ENCODE peak calls at places on chromosomes 6 and 20, in nine cellular contexts. One of them, this sample, is unnamed.

GRCh38 chr6:29011276-29011734 is 6.2 kb upstream of the ZNF311 start:
- DNase-seq in GM12878: no peak
- DNase-seq in IMR-90: peak; percentile 51
- DNase-seq in heart left ventricle: peak; percentile 45
- DNase-seq in sigmoid colon: peak; percentile 76
- DNase-seq in stomach: no peak
- DNase-seq in tibial nerve: no peak
- DNase-seq in A549: peak; percentile 35
- DNase-seq in ovary: peak; percentile 68
- DNase-seq in this sample: no peak

GRCh38 chr6:2020909-2021308 is 224.5 kb downstream of the GMDS start:
- DNase-seq in sigmoid colon: no peak
- DNase-seq in tibial nerve: no peak
- DNase-seq in GM12878: no peak
- DNase-seq in stomach: no peak
- DNase-seq in IMR-90: peak; percentile 58
- DNase-seq in ovary: no peak
- DNase-seq in heart left ventricle: no peak
- DNase-seq in A549: no peak
- DNase-seq in this sample: no peak

GRCh38 chr6:70325009-70325408 is 22.1 kb upstream of the COL9A1 start:
- DNase-seq in A549: no peak
- DNase-seq in stomach: no peak
- DNase-seq in IMR-90: no peak
- DNase-seq in sigmoid colon: no peak
- DNase-seq in tibial nerve: no peak
- DNase-seq in GM12878: no peak
- DNase-seq in heart left ventricle: no peak
- DNase-seq in ovary: no peak
- DNase-seq in this sample: no peak

GRCh38 chr6:166173292-166173951 is 5.8 kb upstream of the TBXT start:
- DNase-seq in GM12878: peak; percentile 68
- DNase-seq in tibial nerve: no peak
- DNase-seq in ovary: no peak
- DNase-seq in sigmoid colon: no peak
- DNase-seq in heart left ventricle: no peak
- DNase-seq in IMR-90: no peak
- DNase-seq in A549: no peak
- DNase-seq in stomach: peak; percentile 40
- DNase-seq in this sample: no peak

GRCh38 chr6:93278241-93278640 is 141.1 kb downstream of the EPHA7 start:
- DNase-seq in A549: no peak
- DNase-seq in stomach: no peak
- DNase-seq in tibial nerve: no peak
- DNase-seq in heart left ventricle: no peak
- DNase-seq in ovary: no peak
- DNase-seq in IMR-90: no peak
- DNase-seq in GM12878: no peak
- DNase-seq in sigmoid colon: no peak
- DNase-seq in this sample: no peak

GRCh38 chr6:54697423-54697822 is 149.1 kb upstream of the FAM83B start:
- DNase-seq in A549: peak; percentile 5
- DNase-seq in tibial nerve: no peak
- DNase-seq in ovary: no peak
- DNase-seq in heart left ventricle: no peak
- DNase-seq in IMR-90: peak; percentile 16
- DNase-seq in sigmoid colon: no peak
- DNase-seq in GM12878: no peak
- DNase-seq in stomach: no peak
- DNase-seq in this sample: no peak

GRCh38 chr6:7707787-7708186 is 18.1 kb upstream of the BMP6 start:
- DNase-seq in GM12878: no peak
- DNase-seq in IMR-90: peak; percentile 61
- DNase-seq in ovary: no peak
- DNase-seq in heart left ventricle: no peak
- DNase-seq in tibial nerve: no peak
- DNase-seq in sigmoid colon: no peak
- DNase-seq in stomach: no peak
- DNase-seq in A549: no peak
- DNase-seq in this sample: no peak

GRCh38 chr20:10434832-10435812 is at the start of gene SLX4IP:
- DNase-seq in A549: peak; percentile 99
- DNase-seq in GM12878: peak; percentile 88
- DNase-seq in heart left ventricle: peak; percentile 95
- DNase-seq in tibial nerve: peak; percentile 75
- DNase-seq in sigmoid colon: peak; percentile 96
- DNase-seq in IMR-90: peak; percentile 95
- DNase-seq in ovary: peak; percentile 90
- DNase-seq in stomach: peak; percentile 94
- DNase-seq in this sample: peak; percentile 43

GRCh38 chr6:125818225-125818657 is 27.5 kb downstream of the NCOA7 start:
- DNase-seq in heart left ventricle: no peak
- DNase-seq in IMR-90: peak; percentile 17
- DNase-seq in sigmoid colon: no peak
- DNase-seq in stomach: no peak
- DNase-seq in A549: no peak
- DNase-seq in tibial nerve: no peak
- DNase-seq in ovary: no peak
- DNase-seq in GM12878: no peak
- DNase-seq in this sample: no peak
- H3K4me3 ChIP-seq in heart left ventricle: no peak overlapping the region
- H3K4me3 ChIP-seq in IMR-90: no peak overlapping the region
- H3K4me3 ChIP-seq in sigmoid colon: no peak overlapping the region
- H3K4me3 ChIP-seq in stomach: peak overlapping the region; percentile 11
- H3K4me3 ChIP-seq in A549: no peak overlapping the region
- H3K4me3 ChIP-seq in tibial nerve: no peak overlapping the region
- H3K4me3 ChIP-seq in ovary: no peak overlapping the region
- H3K4me3 ChIP-seq in GM12878: peak overlapping the region; percentile 57
- H3K4me3 ChIP-seq in this sample: no peak overlapping the region

GRCh38 chr6:83463886-83464285 is 33.0 kb upstream of the ME1 start:
- DNase-seq in stomach: no peak
- DNase-seq in GM12878: no peak
- DNase-seq in heart left ventricle: no peak
- DNase-seq in sigmoid colon: no peak
- DNase-seq in A549: no peak
- DNase-seq in IMR-90: peak; percentile 48
- DNase-seq in ovary: no peak
- DNase-seq in tibial nerve: no peak
- DNase-seq in this sample: no peak
- TF ChIP-seq CTCF in stomach: no peak
- TF ChIP-seq CTCF in GM12878: no peak
- TF ChIP-seq CTCF in heart left ventricle: no peak
- TF ChIP-seq CTCF in sigmoid colon: no peak
- TF ChIP-seq CTCF in A549: no peak
- TF ChIP-seq CTCF in IMR-90: no peak
- TF ChIP-seq CTCF in ovary: no peak
- TF ChIP-seq CTCF in tibial nerve: no peak
- TF ChIP-seq CTCF in this sample: no peak

GRCh38 chr20:50728981-50729874 is 2.2 kb upstream of the PARD6B start:
- DNase-seq in ovary: no peak
- DNase-seq in A549: peak; percentile 55
- DNase-seq in heart left ventricle: no peak
- DNase-seq in GM12878: no peak
- DNase-seq in stomach: peak; percentile 75
- DNase-seq in tibial nerve: no peak
- DNase-seq in IMR-90: no peak
- DNase-seq in sigmoid colon: no peak
- DNase-seq in this sample: no peak
- TF ChIP-seq POLR2A in ovary: no peak
- TF ChIP-seq POLR2A in A549: no peak
- TF ChIP-seq POLR2A in heart left ventricle: no peak
- TF ChIP-seq POLR2A in GM12878: no peak
- TF ChIP-seq POLR2A in stomach: no peak
- TF ChIP-seq POLR2A in tibial nerve: no peak
- TF ChIP-seq POLR2A in IMR-90: no peak
- TF ChIP-seq POLR2A in sigmoid colon: no peak
- TF ChIP-seq POLR2A in this sample: no peak

GRCh38 chr6:129679758-129680157 is 30.2 kb downstream of the ARHGAP18 start:
- DNase-seq in GM12878: no peak
- DNase-seq in stomach: no peak
- DNase-seq in ovary: no peak
- DNase-seq in heart left ventricle: no peak
- DNase-seq in tibial nerve: no peak
- DNase-seq in IMR-90: no peak
- DNase-seq in A549: peak; percentile 42
- DNase-seq in sigmoid colon: no peak
- DNase-seq in this sample: no peak
- H3K4me3 ChIP-seq in GM12878: no peak overlapping the region
- H3K4me3 ChIP-seq in stomach: no peak overlapping the region
- H3K4me3 ChIP-seq in ovary: no peak overlapping the region
- H3K4me3 ChIP-seq in heart left ventricle: no peak overlapping the region
- H3K4me3 ChIP-seq in tibial nerve: no peak overlapping the region
- H3K4me3 ChIP-seq in IMR-90: no peak overlapping the region
- H3K4me3 ChIP-seq in A549: no peak overlapping the region
- H3K4me3 ChIP-seq in sigmoid colon: no peak overlapping the region
- H3K4me3 ChIP-seq in this sample: no peak overlapping the region

DNA sequence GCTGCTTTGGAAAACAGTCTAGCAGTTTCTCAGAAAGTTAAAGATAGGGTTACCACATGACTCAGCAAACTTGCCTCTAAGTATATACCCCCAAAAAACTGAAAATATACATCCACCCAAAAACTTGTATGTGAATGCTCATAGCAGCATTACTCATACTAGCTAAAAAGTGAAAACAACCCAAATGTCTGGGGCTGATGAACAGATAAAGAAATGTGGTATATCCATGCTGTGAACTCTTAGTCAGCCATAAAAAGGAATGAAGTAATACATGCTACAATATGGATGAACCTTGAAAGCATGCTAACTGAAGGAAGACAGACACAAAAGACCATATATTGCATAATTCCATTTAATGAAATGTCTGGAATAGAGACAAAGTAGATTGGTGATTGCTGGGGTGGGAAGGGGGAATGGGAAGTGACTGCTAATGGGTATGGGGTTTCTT is 79.9 kb upstream of the GLP1R start:
- DNase-seq in A549: no peak
- DNase-seq in ovary: no peak
- DNase-seq in IMR-90: no peak
- DNase-seq in sigmoid colon: no peak
- DNase-seq in stomach: no peak
- DNase-seq in tibial nerve: no peak
- DNase-seq in heart left ventricle: no peak
- DNase-seq in GM12878: no peak
- DNase-seq in this sample: no peak
- TF ChIP-seq CTCF in A549: no peak
- TF ChIP-seq CTCF in ovary: no peak
- TF ChIP-seq CTCF in IMR-90: no peak
- TF ChIP-seq CTCF in sigmoid colon: no peak
- TF ChIP-seq CTCF in stomach: no peak
- TF ChIP-seq CTCF in tibial nerve: no peak
- TF ChIP-seq CTCF in heart left ventricle: no peak
- TF ChIP-seq CTCF in GM12878: no peak
- TF ChIP-seq CTCF in this sample: no peak

DNA sequence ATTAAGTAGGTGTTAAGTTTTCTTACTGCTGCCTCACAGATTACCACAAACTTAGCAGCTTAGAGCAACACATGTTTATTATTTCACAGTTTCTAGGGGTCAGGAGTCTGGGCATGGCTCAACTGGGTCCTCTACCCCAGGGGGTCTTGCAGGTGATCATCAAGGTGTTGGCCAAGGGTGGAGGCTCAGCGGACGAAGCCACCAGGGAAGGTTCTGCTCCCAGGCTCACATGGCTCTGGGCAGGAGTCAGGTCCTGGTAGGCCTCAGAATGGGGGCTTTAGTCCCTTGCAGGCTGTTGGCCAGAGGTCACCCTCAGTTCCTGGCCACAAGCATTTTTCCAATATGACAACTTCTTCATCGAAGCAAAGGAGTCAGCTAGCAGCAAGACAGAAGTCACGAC is 362.5 kb downstream of the PREX1 start:
- DNase-seq in IMR-90: no peak
- DNase-seq in heart left ventricle: no peak
- DNase-seq in A549: no peak
- DNase-seq in GM12878: no peak
- DNase-seq in sigmoid colon: peak; percentile 4
- DNase-seq in ovary: no peak
- DNase-seq in stomach: no peak
- DNase-seq in tibial nerve: no peak
- DNase-seq in this sample: no peak
- TF ChIP-seq POLR2A in IMR-90: no peak
- TF ChIP-seq POLR2A in heart left ventricle: no peak
- TF ChIP-seq POLR2A in A549: no peak
- TF ChIP-seq POLR2A in GM12878: no peak
- TF ChIP-seq POLR2A in sigmoid colon: no peak
- TF ChIP-seq POLR2A in ovary: no peak
- TF ChIP-seq POLR2A in stomach: no peak
- TF ChIP-seq POLR2A in tibial nerve: no peak
- TF ChIP-seq POLR2A in this sample: no peak

GRCh38 chr20:53978497-53978896 is 91.9 kb downstream of the BCAS1 start:
- DNase-seq in GM12878: no peak
- DNase-seq in A549: no peak
- DNase-seq in stomach: no peak
- DNase-seq in tibial nerve: no peak
- DNase-seq in sigmoid colon: no peak
- DNase-seq in ovary: no peak
- DNase-seq in IMR-90: no peak
- DNase-seq in heart left ventricle: no peak
- DNase-seq in this sample: no peak
- H3K4me3 ChIP-seq in GM12878: no peak overlapping the region
- H3K4me3 ChIP-seq in A549: no peak overlapping the region
- H3K4me3 ChIP-seq in stomach: no peak overlapping the region
- H3K4me3 ChIP-seq in tibial nerve: no peak overlapping the region
- H3K4me3 ChIP-seq in sigmoid colon: no peak overlapping the region
- H3K4me3 ChIP-seq in ovary: no peak overlapping the region
- H3K4me3 ChIP-seq in IMR-90: no peak overlapping the region
- H3K4me3 ChIP-seq in heart left ventricle: no peak overlapping the region
- H3K4me3 ChIP-seq in this sample: no peak overlapping the region

DNA sequence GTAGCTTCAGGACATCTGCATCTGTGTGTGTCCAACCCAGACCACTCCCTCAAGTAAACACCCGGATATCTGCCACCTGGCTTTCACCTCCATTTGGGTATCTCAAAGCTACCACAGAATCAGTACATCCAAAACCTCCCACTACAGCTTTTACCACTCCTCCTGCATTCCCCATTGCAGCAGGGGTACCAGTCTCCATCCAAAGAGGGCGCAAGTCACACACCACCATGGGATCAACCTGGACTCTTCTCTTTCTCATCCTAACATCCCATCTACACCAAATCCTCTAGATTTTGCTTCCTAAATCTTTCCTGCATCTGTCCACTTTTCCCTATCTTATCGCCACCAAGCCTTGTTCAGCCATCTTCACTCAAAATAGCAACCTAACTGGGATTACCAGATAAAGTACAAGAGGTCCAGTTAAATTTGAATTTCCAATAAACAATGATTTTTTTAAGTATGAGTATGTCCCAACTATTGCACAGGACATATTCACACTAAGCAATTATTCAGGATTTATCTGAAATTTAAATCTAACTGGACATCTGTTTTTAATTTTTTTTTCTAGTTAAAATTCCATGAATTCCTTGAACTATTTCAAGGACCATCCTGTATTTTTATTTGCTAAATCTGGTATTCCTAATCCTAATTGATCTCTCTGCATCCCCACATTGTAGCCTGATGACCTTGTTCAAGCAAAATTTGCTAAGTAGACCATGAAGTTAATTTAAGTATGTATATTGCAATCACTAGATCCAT is 164.3 kb upstream of the MLN start:
- DNase-seq in GM12878: no peak
- DNase-seq in sigmoid colon: no peak
- DNase-seq in A549: peak; percentile 11
- DNase-seq in tibial nerve: no peak
- DNase-seq in IMR-90: no peak
- DNase-seq in heart left ventricle: no peak
- DNase-seq in stomach: no peak
- DNase-seq in ovary: no peak
- DNase-seq in this sample: no peak
- TF ChIP-seq CTCF in GM12878: peak; percentile 20
- TF ChIP-seq CTCF in sigmoid colon: no peak
- TF ChIP-seq CTCF in A549: peak; percentile 8
- TF ChIP-seq CTCF in tibial nerve: no peak
- TF ChIP-seq CTCF in IMR-90: no peak
- TF ChIP-seq CTCF in heart left ventricle: no peak
- TF ChIP-seq CTCF in stomach: no peak
- TF ChIP-seq CTCF in ovary: no peak
- TF ChIP-seq CTCF in this sample: no peak